ENCODE peak calls at places on chromosomes 6 and 20, in five cellular contexts. T, A, L, P and Q are unnamed samples.

GRCh38 chr6:79764758-79765157 is 133.6 kb downstream of the SH3BGRL2 start:
- DNase-seq in T (no peak), A (peak; percentile 9), L (no peak), P (no peak), Q (no peak)

GRCh38 chr20:11716239-11716944 is 201.3 kb upstream of the BTBD3 start:
- DNase-seq in T (no peak), A (peak; percentile 1), L (no peak), P (peak; percentile 62), Q (peak; percentile 89)

GRCh38 chr20:33561981-33562601 is 72.2 kb downstream of the CBFA2T2 start:
- DNase-seq in T (no peak), A (peak; percentile 50), L (no peak), P (peak; percentile 93), Q (peak; percentile 52)

GRCh38 chr6:28764014-28764723 is 159.6 kb downstream of the TRIM27 start:
- DNase-seq in T (no peak), A (peak; percentile 89), L (no peak), P (no peak), Q (no peak)

GRCh38 chr20:55415567-55416142 is 589.7 kb downstream of the CBLN4 start:
- DNase-seq in T (no peak), A (no peak), L (no peak), P (peak; percentile 21), Q (peak; percentile 2)

GRCh38 chr6:148364056-148364844 is 21.6 kb downstream of the SASH1 start:
- DNase-seq in T (no peak), A (no peak), L (no peak), P (no peak), Q (no peak)

GRCh38 chr6:52000064-52000463 is 87.3 kb downstream of the PKHD1 start:
- DNase-seq in T (no peak), A (no peak), L (no peak), P (no peak), Q (no peak)

GRCh38 chr6:108755257-108756240 is 92.7 kb upstream of the ARMC2 start:
- DNase-seq in T (no peak), A (no peak), L (no peak), P (no peak), Q (no peak)

GRCh38 chr6:31927242-31927867 is at the start of gene C2:
- DNase-seq in T (no peak), A (no peak), L (no peak), P (peak; percentile 96), Q (no peak)

GRCh38 chr6:123118811-123119210 is 122.8 kb downstream of the CLVS2 start:
- DNase-seq in T (no peak), A (no peak), L (no peak), P (no peak), Q (no peak)

GRCh38 chr20:19757973-19758887 is at the start of gene RIN2:
- DNase-seq in T (peak; percentile 90), A (no peak), L (no peak), P (peak; percentile 86), Q (peak; percentile 98)

DNA sequence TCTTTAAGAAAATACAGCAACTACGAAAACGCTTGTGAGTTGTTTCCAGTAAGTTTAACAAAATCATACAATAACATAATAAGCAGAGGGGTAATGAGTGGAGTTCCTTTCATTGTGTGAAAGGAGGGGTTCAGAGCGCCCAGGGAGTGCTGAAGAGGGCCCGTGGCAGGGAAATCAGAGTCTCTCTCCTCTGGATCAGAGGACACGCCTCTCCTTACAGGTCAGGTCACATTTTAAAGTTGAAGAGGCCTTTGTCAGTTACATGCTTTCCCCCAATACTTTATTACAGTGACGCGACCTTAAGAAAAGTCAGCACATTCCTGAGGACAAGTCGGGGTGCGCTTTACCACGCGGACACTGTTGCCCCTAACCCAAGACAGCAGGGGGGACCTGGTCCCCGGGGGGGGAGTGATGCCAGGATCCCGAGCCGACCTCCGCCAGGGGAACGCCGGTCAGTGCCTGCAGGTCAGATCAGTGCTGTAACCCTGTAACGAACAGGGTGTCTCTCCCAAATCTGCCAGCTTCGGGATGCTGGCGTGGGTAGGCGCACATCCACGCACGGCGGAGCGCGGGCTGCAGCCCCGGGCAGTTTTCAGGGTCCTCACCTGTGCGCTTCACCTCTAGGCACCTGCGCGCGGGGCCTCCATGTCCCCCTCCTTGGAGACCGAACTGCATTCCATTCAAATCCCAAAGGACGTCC is 848 bp downstream of the DACT2 start:
- DNase-seq in T (no peak), A (no peak), L (no peak), P (no peak), Q (no peak)
- TF ChIP-seq EZH2 in T (no peak), A (no peak), L (no peak), P (no peak), Q (no peak)

GRCh38 chr6:1382331-1382882 is 7.0 kb upstream of the FOXF2 start:
- DNase-seq in T (peak; percentile 78), A (no peak), L (no peak), P (no peak), Q (peak; percentile 70)
- H3K27me3 ChIP-seq in T (peaks cover 100% of the 10 kb centered on the region), A (peaks cover 91% of the 10 kb centered on the region), L (peaks cover 24% of the 10 kb centered on the region), P (peaks cover 40% of the 10 kb centered on the region), Q (peaks cover 100% of the 10 kb centered on the region)

DNA sequence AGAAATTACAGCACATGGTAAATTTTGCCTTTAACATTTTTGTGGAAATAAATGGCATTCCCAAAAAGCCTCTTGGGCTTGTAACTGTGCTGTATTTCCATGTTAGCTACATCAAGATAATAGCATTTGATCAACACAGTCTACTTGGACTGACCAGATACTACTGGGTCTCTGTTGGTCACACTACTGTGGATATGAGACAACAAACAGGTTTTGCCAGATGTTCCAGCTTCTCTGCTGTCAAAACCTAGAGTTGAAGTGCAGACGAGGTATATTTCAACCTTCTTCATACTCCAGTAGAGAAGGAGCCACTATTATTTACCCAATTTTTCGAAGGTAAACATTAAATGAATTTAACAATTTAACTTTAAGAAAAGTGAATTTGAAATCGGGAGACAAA is 284.7 kb upstream of the CITED2 start:
- DNase-seq in T (no peak), A (no peak), L (no peak), P (no peak), Q (no peak)
- TF ChIP-seq CREB1 in T (no peak), A (no peak), L (no peak), P (no peak), Q (no peak)

GRCh38 chr6:100461273-100461919 is 3.3 kb downstream of the SIM1 start:
- DNase-seq in T (peak; percentile 76), A (no peak), L (no peak), P (no peak), Q (peak; percentile 74)

GRCh38 chr6:100461920-100462295 is 2.8 kb downstream of the SIM1 start:
- DNase-seq in T (no peak), A (no peak), L (peak; percentile 4), P (no peak), Q (no peak)

GRCh38 chr6:100463685-100464161 is 998 bp downstream of the SIM1 start:
- DNase-seq in T (no peak), A (no peak), L (no peak), P (no peak), Q (peak; percentile 65)

GRCh38 chr6:100462990-100463684 is 1.6 kb downstream of the SIM1 start:
- DNase-seq in T (no peak), A (no peak), L (no peak), P (no peak), Q (peak; percentile 30)

GRCh38 chr6:100462396-100462795 is 2.3 kb downstream of the SIM1 start:
- DNase-seq in T (no peak), A (no peak), L (no peak), P (no peak), Q (no peak)
- TF ChIP-seq EZH2 in T (no peak), A (no peak), L (no peak), P (no peak), Q (no peak)

DNA sequence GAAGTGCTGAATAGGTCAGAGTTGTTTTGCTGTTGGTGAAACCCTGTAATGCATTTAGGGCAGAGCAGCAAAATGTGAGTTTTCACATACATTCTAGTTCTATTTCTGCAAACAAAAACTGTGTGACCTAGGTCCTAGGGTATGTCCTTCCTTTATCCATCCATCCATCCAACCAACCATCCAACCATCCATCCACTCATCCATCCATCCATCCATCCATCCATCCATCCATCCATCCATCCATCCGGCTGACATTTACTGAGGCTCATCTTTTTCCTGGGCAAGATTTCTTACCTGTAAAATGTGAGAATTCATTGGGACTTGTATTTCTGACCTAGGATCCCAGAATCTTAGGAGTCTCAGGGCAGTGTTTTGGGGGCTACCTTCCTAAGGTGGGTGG is 14.5 kb downstream of the PNPLA1 start:
- DNase-seq in T (no peak), A (no peak), L (no peak), P (no peak), Q (no peak)
- H3K27me3 ChIP-seq in T (peaks cover 3% of the 10 kb centered on the region), A (peaks cover 35% of the 10 kb centered on the region), L (no peaks in the 10 kb centered on the region), P (no peaks in the 10 kb centered on the region), Q (no peaks in the 10 kb centered on the region)

GRCh38 chr6:118042855-118043254 is 135.8 kb downstream of the SLC35F1 start:
- DNase-seq in T (no peak), A (no peak), L (no peak), P (no peak), Q (no peak)
- TF ChIP-seq CREB1 in T (no peak), A (no peak), L (no peak), P (no peak), Q (no peak)

GRCh38 chr6:29827579-29828470 is at the start of gene HLA-G:
- DNase-seq in T (peak; percentile 60), A (no peak), L (no peak), P (no peak), Q (peak; percentile 52)
- TF ChIP-seq EZH2 in T (peak; percentile 75), A (no peak), L (no peak), P (no peak), Q (peak; percentile 58)

DNA sequence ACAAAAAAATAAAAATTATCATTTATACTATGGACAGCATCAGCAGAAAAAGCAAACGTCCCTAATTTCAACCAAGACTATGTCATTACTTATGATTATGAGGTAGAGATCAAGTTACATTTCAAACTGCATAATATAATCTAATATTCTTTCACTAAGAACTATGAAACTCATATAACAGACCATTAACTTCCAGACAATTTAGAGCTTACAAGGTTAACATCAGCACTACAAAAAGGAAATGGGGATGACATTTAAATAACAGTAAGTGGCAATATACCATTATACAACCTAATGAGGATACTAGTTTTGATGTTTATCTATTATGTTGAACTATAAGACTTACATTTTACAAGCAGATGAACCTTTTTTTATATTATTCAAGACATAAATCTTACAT is 261.0 kb upstream of the THEMIS start:
- DNase-seq in T (no peak), A (no peak), L (no peak), P (no peak), Q (no peak)
- H3K27me3 ChIP-seq in T (no peaks in the 10 kb centered on the region), A (no peaks in the 10 kb centered on the region), L (no peaks in the 10 kb centered on the region), P (no peaks in the 10 kb centered on the region), Q (no peaks in the 10 kb centered on the region)

DNA sequence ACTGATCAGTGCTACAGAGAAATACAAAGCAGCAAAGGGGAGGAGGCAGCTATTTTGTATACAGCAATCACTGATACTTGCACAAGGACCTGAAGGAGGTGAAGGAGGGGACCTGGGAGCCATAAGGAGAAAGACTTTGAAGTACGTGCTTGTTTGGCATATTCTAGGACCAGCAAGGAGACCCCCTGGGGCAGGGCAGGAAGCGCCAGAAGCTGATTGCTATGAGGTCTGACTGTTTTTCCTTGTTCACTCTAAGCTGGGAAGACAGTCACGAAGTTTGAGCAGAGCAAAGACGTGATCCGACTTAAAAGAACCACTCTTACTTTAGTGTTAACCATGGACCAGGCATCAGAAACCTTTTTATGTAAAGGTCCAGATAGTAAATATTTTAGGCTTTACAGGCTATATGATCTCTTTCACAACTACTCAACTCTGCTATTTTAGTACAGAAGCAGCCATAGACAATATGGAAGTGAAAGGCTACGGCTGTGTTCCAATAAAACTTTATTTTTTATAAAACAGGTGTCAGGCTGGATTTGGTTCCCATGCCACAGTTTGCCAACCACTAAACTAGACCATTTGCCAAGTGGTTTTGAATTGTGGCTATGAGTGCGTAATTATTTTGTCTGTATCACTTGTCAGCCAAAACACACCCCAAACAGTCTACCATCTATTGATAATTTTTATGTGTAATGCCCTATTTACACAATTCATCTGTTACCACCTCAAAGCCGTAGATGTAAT is 217.9 kb downstream of the PRL start:
- DNase-seq in T (peak; percentile 58), A (no peak), L (no peak), P (no peak), Q (peak; percentile 68)
- TF ChIP-seq CREB1 in T (no peak), A (no peak), L (no peak), P (no peak), Q (no peak)